ENCODE peak calls at places on chromosomes 13 and 19, in four cellular contexts. Y is activated CD4-positive, alpha-beta T cell treated with anti-CD3 and anti-CD28 coated beads, Interleukin-2, amount 50 U/mL, for 24 hours; C is amygdala; O is suprapubic skin. P is an unnamed sample.

GRCh38 chr13:100520936-100521765 is 67.4 kb downstream of the GGACT start:
- DNase-seq in O (no peak), Y (no peak), C (no peak), P (no peak)

GRCh38 chr19:49873834-49874233 is 3.3 kb downstream of the AKT1S1 start:
- DNase-seq in C (no peak), O (no peak), Y (no peak), P (no peak)

GRCh38 chr13:41588899-41589298 is 131.5 kb downstream of the RGCC start:
- DNase-seq in O (no peak), C (no peak), Y (peak; percentile 6), P (no peak)

GRCh38 chr13:27228131-27228530 is 23.2 kb upstream of the RPL21 start:
- DNase-seq in Y (no peak), C (no peak), O (no peak), P (no peak)

GRCh38 chr13:72229067-72229466 is 362.1 kb upstream of the DACH1 start:
- DNase-seq in C (no peak), Y (no peak), O (no peak), P (no peak)

GRCh38 chr13:107138987-107139386 is 571.0 kb upstream of the ARGLU1 start:
- DNase-seq in C (no peak), Y (no peak), O (no peak), P (no peak)

GRCh38 chr19:1063909-1064660 is 2.9 kb upstream of the ARHGAP45 start:
- DNase-seq in Y (no peak), O (no peak), C (no peak), P (no peak)

GRCh38 chr19:57807541-57807940 is 7.2 kb downstream of the ZNF552 start:
- DNase-seq in C (no peak), O (no peak), Y (no peak), P (no peak)

GRCh38 chr19:32674153-32674958 is 624 bp downstream of the ANKRD27 start:
- DNase-seq in O (no peak), C (no peak), Y (no peak), P (no peak)

GRCh38 chr19:8631425-8631819 is 989 bp downstream of the NFILZ start:
- DNase-seq in Y (no peak), C (peak; percentile 62), O (peak; percentile 68), P (no peak)

GRCh38 chr13:51246411-51247298 is 24.5 kb downstream of the FAM124A start:
- DNase-seq in Y (no peak), C (peak; percentile 72), O (no peak), P (no peak)

GRCh38 chr13:113792821-113793717 is 34.0 kb downstream of the TMEM255B start:
- DNase-seq in Y (no peak), C (no peak), O (no peak), P (no peak)

GRCh38 chr19:50977626-50978025 is 6.1 kb downstream of the KLK7 start:
- DNase-seq in C (no peak), O (no peak), Y (no peak), P (no peak)

GRCh38 chr13:106536244-106537034 is 977 bp upstream of the EFNB2 start:
- DNase-seq in C (peak; percentile 76), Y (peak; percentile 84), O (peak; percentile 91), P (peak; percentile 83)

GRCh38 chr19:18802354-18802753 is 11.2 kb upstream of the COMP start:
- DNase-seq in C (no peak), Y (no peak), O (no peak), P (no peak)